ENCODE peak calls at places on chromosomes 12 and 14, in seven cellular contexts. K is NCI-H69; E is DMS153; R is naive thymus-derived CD8-positive, alpha-beta T cell; S is BJ; Z is esophagus squamous epithelium; B is AG08395. W is an unnamed sample.

GRCh38 chr12:6951551-6952120 is 480 bp downstream of the PTPN6 start:
- DNase-seq in K (no peak), E (no peak), R (no peak), S (no peak), Z (no peak), B (no peak), W (no peak)

GRCh38 chr12:87520968-87521367 is 508.2 kb downstream of the C12orf50 start:
- DNase-seq in K (no peak), E (no peak), R (no peak), S (no peak), Z (no peak), B (no peak), W (no peak)

GRCh38 chr12:67667276-67668073 is 18.9 kb downstream of the DYRK2 start:
- DNase-seq in K (no peak), E (no peak), R (no peak), S (no peak), Z (no peak), B (no peak), W (no peak)

GRCh38 chr12:119649202-119649808 is 18.6 kb upstream of the PRKAB1 start:
- DNase-seq in K (peak), E (no peak), R (no peak), S (no peak), Z (no peak), B (peak), W (no peak)

GRCh38 chr12:12645485-12645884 is 33.8 kb downstream of the CREBL2 start:
- DNase-seq in K (peak), E (no peak), R (no peak), S (no peak), Z (no peak), B (peak), W (peak)

GRCh38 chr12:47286676-47287075 is 206.9 kb upstream of the AMIGO2 start:
- DNase-seq in K (no peak), E (no peak), R (no peak), S (no peak), Z (no peak), B (no peak), W (no peak)

GRCh38 chr14:105466491-105467248 is 8.0 kb upstream of the CRIP2 start:
- DNase-seq in K (peak), E (no peak), R (no peak), S (no peak), Z (no peak), B (no peak), W (no peak)

GRCh38 chr14:56815301-56815700 is 5.0 kb upstream of the OTX2 start:
- DNase-seq in K (no peak), E (no peak), R (no peak), S (no peak), Z (no peak), B (no peak), W (no peak)

GRCh38 chr14:96592591-96593388 is 90.6 kb downstream of the PAPOLA start:
- DNase-seq in K (no peak), E (no peak), R (peak), S (no peak), Z (no peak), B (peak), W (no peak)

GRCh38 chr12:107515446-107515958 is 170.1 kb upstream of the PWP1 start:
- DNase-seq in K (peak), E (peak), R (no peak), S (peak), Z (no peak), B (peak), W (no peak)

GRCh38 chr14:61841145-61841544 is 78.9 kb downstream of the SNAPC1 start:
- DNase-seq in K (peak), E (no peak), R (no peak), S (no peak), Z (no peak), B (no peak), W (no peak)

GRCh38 chr14:63992858-63993257 is 140.1 kb downstream of the SYNE2 start:
- DNase-seq in K (no peak), E (no peak), R (no peak), S (no peak), Z (no peak), B (no peak), W (no peak)

W was measured in NCI-H146.